ENCODE peak calls at places on chromosomes 3 and 15, in five cellular contexts. L is SK-N-SH, X is HepG2, Q is K562, D is GM12878. J is an unnamed sample.
A peak's percentile ranks its signal among the peaks of the same experiment; 100 is the strongest.

GRCh38 chr3:39291903-39292329 is 12.1 kb upstream of the CX3CR1 start:
- DNase-seq in L (peak; percentile 76), Q (peak; percentile 79), D (no peak), X (peak; percentile 50), J (peak; percentile 44)

GRCh38 chr3:150407818-150408231 is 273 bp upstream of the TSC22D2 start:
- DNase-seq in X (no peak), D (no peak), Q (no peak), L (no peak), J (peak; percentile 22)

GRCh38 chr3:120280566-120280965 is 4.5 kb downstream of the GPR156 start:
- DNase-seq in Q (no peak), D (no peak), X (no peak), L (no peak), J (no peak)

GRCh38 chr15:60006203-60006782 is 2.2 kb downstream of the FOXB1 start:
- DNase-seq in D (no peak), L (peak; percentile 40), Q (peak; percentile 56), X (no peak), J (no peak)

GRCh38 chr3:157059181-157059580 is 100.8 kb downstream of the CCNL1 start:
- DNase-seq in X (no peak), Q (no peak), D (no peak), L (no peak), J (no peak)

GRCh38 chr15:62066663-62067447 is at the start of gene C2CD4A:
- DNase-seq in D (no peak), X (peak; percentile 88), L (no peak), Q (no peak), J (peak; percentile 70)

GRCh38 chr15:94231728-94232086 is 346 bp downstream of the MCTP2 start:
- DNase-seq in D (no peak), X (peak; percentile 7), L (no peak), Q (no peak), J (no peak)

GRCh38 chr3:181712505-181713299 is 977 bp downstream of the SOX2 start:
- DNase-seq in X (no peak), L (peak; percentile 63), D (no peak), Q (no peak), J (no peak)

GRCh38 chr3:45426161-45426560 is 37.8 kb downstream of the LARS2 start:
- DNase-seq in Q (no peak), X (no peak), L (no peak), D (no peak), J (no peak)

GRCh38 chr3:155080692-155081091 is 573 bp downstream of the MME start:
- DNase-seq in Q (no peak), L (no peak), X (no peak), D (no peak), J (no peak)

GRCh38 chr15:41804361-41804760 is 23.5 kb upstream of the JMJD7 start:
- DNase-seq in L (no peak), X (no peak), Q (no peak), D (no peak), J (no peak)

GRCh38 chr3:6168242-6168641 is 692.7 kb upstream of the GRM7 start:
- DNase-seq in L (no peak), D (no peak), Q (no peak), X (no peak), J (no peak)

GRCh38 chr3:144394052-144394451 is 422.4 kb downstream of the DIPK2A start:
- DNase-seq in L (no peak), X (no peak), Q (no peak), D (no peak), J (no peak)

GRCh38 chr15:84079885-84080777 is 155.4 kb upstream of the GOLGA6L4 start:
- DNase-seq in L (peak; percentile 73), Q (peak; percentile 5), D (no peak), X (no peak), J (no peak)

GRCh38 chr15:100170673-100171210 is 171.0 kb downstream of the ADAMTS17 start:
- DNase-seq in D (no peak), Q (no peak), X (no peak), L (no peak), J (no peak)

DNA sequence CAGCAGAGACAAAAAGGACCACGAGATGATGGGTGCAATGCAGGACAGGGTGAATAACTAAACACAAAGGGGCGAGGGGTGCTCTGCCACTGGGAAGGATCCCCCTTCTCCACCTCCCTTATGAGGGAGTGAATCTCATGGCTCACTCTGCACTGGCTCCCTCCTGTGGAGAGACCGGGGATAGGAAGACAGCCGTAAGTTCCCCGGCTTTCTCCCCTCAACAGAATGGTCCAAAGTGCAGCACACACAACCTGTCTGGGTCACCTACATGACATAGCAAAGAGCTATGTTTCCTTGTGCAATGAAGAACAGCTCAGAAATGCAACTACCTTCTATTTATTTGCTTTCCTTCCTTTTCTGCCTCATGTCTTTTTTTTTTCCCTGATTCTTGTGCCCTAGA is 7.8 kb upstream of the ACSBG1 start:
- DNase-seq in X (peak; percentile 55), L (peak; percentile 72), D (no peak), Q (peak; percentile 61), J (no peak)
- TF ChIP-seq ZBTB33 in X (no peak), L (no peak), D (no peak), Q (no peak), J (no peak)

GRCh38 chr15:64942356-64942755 is 30.7 kb downstream of the ANKDD1A start:
- DNase-seq in D (no peak), L (no peak), X (no peak), Q (no peak), J (no peak)
- TF ChIP-seq ZBTB33 in D (no peak), L (no peak), X (no peak), Q (no peak), J (no peak)

GRCh38 chr3:148873928-148874326 is 8.8 kb downstream of the CPA3 start:
- DNase-seq in D (no peak), L (peak; percentile 41), X (no peak), Q (no peak), J (no peak)

GRCh38 chr3:148879256-148879655 is 14.2 kb downstream of the CPA3 start:
- DNase-seq in D (no peak), X (no peak), Q (no peak), L (no peak), J (no peak)

GRCh38 chr3:148878073-148878472 is 13.0 kb downstream of the CPA3 start:
- DNase-seq in Q (no peak), X (no peak), L (no peak), D (no peak), J (no peak)

DNA sequence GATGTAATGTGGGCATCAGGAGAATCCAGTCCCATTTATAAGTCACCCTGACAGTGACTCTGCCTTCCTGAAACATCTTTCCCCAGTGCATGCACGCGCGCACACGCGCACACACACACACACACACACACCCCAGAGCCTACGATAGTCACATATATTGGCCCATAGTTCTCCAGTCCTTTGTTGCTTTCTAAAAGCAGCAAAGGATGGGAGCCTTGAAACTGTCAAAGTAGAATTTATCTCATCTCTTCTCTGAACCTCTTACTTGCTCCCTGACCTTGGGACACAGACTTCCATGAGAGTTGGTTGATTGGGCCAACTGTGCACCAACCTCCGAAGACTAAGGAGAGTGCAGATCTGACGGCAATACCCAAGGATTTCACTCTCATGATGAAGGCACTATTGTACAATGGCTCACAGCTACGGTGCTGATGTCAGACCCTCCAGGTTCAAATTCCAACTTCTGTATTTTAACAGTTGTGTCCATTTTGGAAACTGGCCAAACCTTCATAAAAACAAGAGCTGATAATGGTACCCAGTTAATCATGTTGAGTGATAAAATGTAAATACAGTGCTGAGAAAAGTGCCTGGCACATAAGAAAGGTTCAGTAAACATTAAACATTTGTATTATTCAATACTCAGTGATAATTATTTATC is 8.3 kb downstream of the CPA3 start:
- DNase-seq in Q (no peak), X (peak; percentile 19), D (no peak), L (no peak), J (no peak)
- TF ChIP-seq ZBTB33 in Q (no peak), X (no peak), D (no peak), L (no peak), J (no peak)

GRCh38 chr3:184380210-184380626 is 364 bp downstream of the CHRD start:
- DNase-seq in Q (peak; percentile 79), D (no peak), X (peak; percentile 21), L (peak; percentile 91), J (no peak)
- TF ChIP-seq ZBTB33 in Q (no peak), D (no peak), X (no peak), L (no peak), J (no peak)

DNA sequence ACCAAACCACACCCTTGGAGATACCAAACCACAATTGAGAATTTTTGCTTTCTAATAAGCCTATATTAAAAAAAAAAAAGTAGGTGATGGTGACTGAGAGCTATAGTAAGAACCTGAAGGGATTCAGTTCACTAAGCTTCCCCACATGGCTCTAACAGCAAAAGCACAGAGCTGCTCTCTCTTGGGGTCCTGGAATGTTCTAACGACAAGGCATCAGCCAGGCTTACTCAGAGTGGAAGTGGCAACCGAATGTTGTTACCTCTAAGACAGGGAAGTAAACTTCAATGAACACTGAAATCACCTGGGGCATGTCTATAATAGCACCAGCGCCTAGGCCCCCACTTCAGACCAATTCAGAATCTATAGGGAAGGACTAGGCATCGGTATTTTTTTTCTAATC is 397.7 kb downstream of the MAGI1 start:
- DNase-seq in D (no peak), X (no peak), Q (no peak), L (no peak), J (no peak)
- TF ChIP-seq ZBTB33 in D (no peak), X (no peak), Q (no peak), L (no peak), J (no peak)

GRCh38 chr3:134527538-134528186 is 41.8 kb downstream of the CEP63 start:
- DNase-seq in X (no peak), D (no peak), L (no peak), Q (no peak), J (no peak)
- TF ChIP-seq ZBTB33 in X (no peak), D (no peak), L (no peak), Q (no peak), J (no peak)

GRCh38 chr15:51907136-51907862 is 64.3 kb downstream of the LEO1 start:
- DNase-seq in X (peak; percentile 94), D (no peak), L (no peak), Q (peak; percentile 23), J (peak; percentile 96)
- TF ChIP-seq ZBTB33 in X (no peak), D (no peak), L (no peak), Q (no peak), J (no peak)

DNA sequence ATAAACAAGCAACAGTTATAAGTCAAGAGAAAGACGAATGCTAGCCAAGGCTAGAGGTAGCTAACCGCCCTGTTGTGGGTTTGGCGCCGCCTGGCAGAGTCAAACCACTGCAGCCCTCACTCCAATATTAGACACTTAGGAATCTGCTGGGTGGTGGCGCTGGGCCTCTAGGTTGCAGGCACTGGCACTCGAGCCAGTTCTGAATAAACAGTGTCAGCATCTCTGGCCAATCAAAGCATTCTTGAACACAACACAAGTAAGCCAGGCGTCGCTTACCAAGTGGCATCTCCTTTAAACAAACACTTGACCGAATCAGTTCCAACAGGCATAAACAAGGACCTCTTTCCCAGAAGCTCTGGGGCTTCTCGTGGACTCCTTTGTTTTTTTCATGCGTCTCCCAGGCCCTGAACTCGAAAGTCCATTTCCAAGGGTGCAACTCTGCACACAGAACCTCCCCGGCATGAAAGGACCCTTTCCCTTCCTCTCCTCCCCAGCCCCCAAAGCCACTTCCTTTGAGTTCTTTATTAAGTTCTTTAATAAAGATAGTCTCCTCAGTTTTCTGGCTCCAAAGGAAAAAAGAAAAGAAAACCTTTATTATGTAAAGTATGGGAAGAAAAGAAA is 82.3 kb downstream of the LRIG1 start:
- DNase-seq in X (no peak), Q (no peak), L (no peak), D (no peak), J (no peak)
- TF ChIP-seq ZBTB33 in X (no peak), Q (no peak), L (no peak), D (no peak), J (no peak)

GRCh38 chr3:2514031-2514430 is 415.4 kb downstream of the CNTN4 start:
- DNase-seq in D (no peak), X (no peak), L (no peak), Q (no peak), J (no peak)
- TF ChIP-seq ZBTB33 in D (no peak), X (no peak), L (no peak), Q (no peak), J (no peak)

GRCh38 chr3:172688588-172688987 is 22.3 kb downstream of the NCEH1 start:
- DNase-seq in X (no peak), L (no peak), D (no peak), Q (peak; percentile 33), J (no peak)
- TF ChIP-seq ZBTB33 in X (no peak), L (no peak), D (no peak), Q (no peak), J (no peak)

J was measured in HCT116.